ENCODE peak calls at places on chromosomes 1 and 21, in six cellular contexts. One of them, this sample, is unnamed.

GRCh38 chr1:76005755-76006154 is 68.8 kb upstream of the ST6GALNAC3 start:
- DNase-seq in body of pancreas: no peak
- DNase-seq in cardiac fibroblast: no peak
- DNase-seq in glutamatergic neuron: no peak
- DNase-seq in GM20000: no peak
- DNase-seq in colonic mucosa: no peak
- DNase-seq in this sample: no peak

GRCh38 chr1:47709302-47710074 is 271.6 kb downstream of the FOXD2 start:
- DNase-seq in body of pancreas: no peak
- DNase-seq in cardiac fibroblast: no peak
- DNase-seq in glutamatergic neuron: peak; percentile 79
- DNase-seq in GM20000: peak; percentile 68
- DNase-seq in colonic mucosa: peak; percentile 54
- DNase-seq in this sample: peak; percentile 42

GRCh38 chr21:44752701-44753235 is 41.4 kb upstream of the TSPEAR start:
- DNase-seq in body of pancreas: no peak
- DNase-seq in cardiac fibroblast: peak; percentile 22
- DNase-seq in glutamatergic neuron: no peak
- DNase-seq in GM20000: no peak
- DNase-seq in colonic mucosa: no peak
- DNase-seq in this sample: no peak

GRCh38 chr1:246418565-246419312 is 88.3 kb downstream of the SMYD3 start:
- DNase-seq in body of pancreas: no peak
- DNase-seq in cardiac fibroblast: no peak
- DNase-seq in glutamatergic neuron: no peak
- DNase-seq in GM20000: no peak
- DNase-seq in colonic mucosa: no peak
- DNase-seq in this sample: no peak

GRCh38 chr1:31396633-31397351 is 16.2 kb upstream of the SERINC2 start:
- DNase-seq in body of pancreas: no peak
- DNase-seq in cardiac fibroblast: peak; percentile 89
- DNase-seq in glutamatergic neuron: no peak
- DNase-seq in GM20000: no peak
- DNase-seq in colonic mucosa: no peak
- DNase-seq in this sample: no peak

GRCh38 chr1:228446849-228447248 is 30.2 kb upstream of the TRIM17 start:
- DNase-seq in body of pancreas: no peak
- DNase-seq in cardiac fibroblast: no peak
- DNase-seq in glutamatergic neuron: no peak
- DNase-seq in GM20000: no peak
- DNase-seq in colonic mucosa: no peak
- DNase-seq in this sample: no peak

GRCh38 chr1:246582301-246583055 is 16.2 kb downstream of the CNST start:
- DNase-seq in body of pancreas: no peak
- DNase-seq in cardiac fibroblast: no peak
- DNase-seq in glutamatergic neuron: no peak
- DNase-seq in GM20000: no peak
- DNase-seq in colonic mucosa: peak; percentile 73
- DNase-seq in this sample: no peak

GRCh38 chr1:247113094-247113497 is 8.9 kb upstream of the ZNF669 start:
- DNase-seq in body of pancreas: peak; percentile 80
- DNase-seq in cardiac fibroblast: peak; percentile 10
- DNase-seq in glutamatergic neuron: no peak
- DNase-seq in GM20000: no peak
- DNase-seq in colonic mucosa: no peak
- DNase-seq in this sample: no peak

GRCh38 chr1:55622071-55622470 is 406.9 kb upstream of the USP24 start:
- DNase-seq in body of pancreas: no peak
- DNase-seq in cardiac fibroblast: no peak
- DNase-seq in glutamatergic neuron: no peak
- DNase-seq in GM20000: no peak
- DNase-seq in colonic mucosa: no peak
- DNase-seq in this sample: no peak

GRCh38 chr1:155026154-155026553 is 7.4 kb downstream of the DCST2 start:
- DNase-seq in body of pancreas: no peak
- DNase-seq in cardiac fibroblast: no peak
- DNase-seq in glutamatergic neuron: no peak
- DNase-seq in GM20000: no peak
- DNase-seq in colonic mucosa: no peak
- DNase-seq in this sample: no peak

GRCh38 chr1:91450260-91450659 is 45.6 kb upstream of the HFM1 start:
- DNase-seq in body of pancreas: no peak
- DNase-seq in cardiac fibroblast: peak; percentile 21
- DNase-seq in glutamatergic neuron: no peak
- DNase-seq in GM20000: no peak
- DNase-seq in colonic mucosa: no peak
- DNase-seq in this sample: no peak

GRCh38 chr1:51575406-51576084 is 41.3 kb upstream of the OSBPL9 start:
- DNase-seq in body of pancreas: no peak
- DNase-seq in cardiac fibroblast: peak; percentile 88
- DNase-seq in glutamatergic neuron: no peak
- DNase-seq in GM20000: no peak
- DNase-seq in colonic mucosa: no peak
- DNase-seq in this sample: no peak

GRCh38 chr1:111948209-111949131 is 41.0 kb downstream of the KCND3 start:
- DNase-seq in body of pancreas: peak; percentile 39
- DNase-seq in cardiac fibroblast: peak; percentile 2
- DNase-seq in glutamatergic neuron: peak; percentile 42
- DNase-seq in GM20000: no peak
- DNase-seq in colonic mucosa: peak; percentile 20
- DNase-seq in this sample: no peak

GRCh38 chr1:156874142-156874541 is 13.5 kb downstream of the NTRK1 start:
- DNase-seq in body of pancreas: no peak
- DNase-seq in cardiac fibroblast: no peak
- DNase-seq in glutamatergic neuron: no peak
- DNase-seq in GM20000: no peak
- DNase-seq in colonic mucosa: no peak
- DNase-seq in this sample: no peak

GRCh38 chr1:21238141-21238800 is 52.0 kb downstream of the ECE1 start:
- DNase-seq in body of pancreas: no peak
- DNase-seq in cardiac fibroblast: peak; percentile 46
- DNase-seq in glutamatergic neuron: no peak
- DNase-seq in GM20000: no peak
- DNase-seq in colonic mucosa: no peak
- DNase-seq in this sample: no peak

DNA sequence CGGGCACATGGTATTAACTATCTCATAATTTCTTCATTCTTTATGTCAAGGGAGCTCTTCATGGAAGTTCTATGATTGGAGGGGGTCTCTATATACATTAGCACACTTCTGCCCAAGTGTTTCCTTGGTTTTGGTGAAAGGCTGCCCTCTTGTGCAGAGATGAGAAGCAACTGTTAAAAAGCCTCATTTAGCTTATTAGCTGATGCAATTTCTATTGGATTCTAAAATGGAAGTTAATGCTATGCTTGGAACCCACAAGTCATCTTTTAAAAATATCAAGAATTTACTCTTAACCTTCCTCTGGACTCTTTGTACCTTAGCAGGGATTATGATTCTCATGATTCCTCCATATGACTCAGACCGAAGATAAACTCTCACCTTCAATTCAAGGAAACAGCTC is 328.9 kb downstream of the PTBP2 start:
- DNase-seq in body of pancreas: no peak
- DNase-seq in cardiac fibroblast: peak; percentile 63
- DNase-seq in glutamatergic neuron: no peak
- DNase-seq in GM20000: no peak
- DNase-seq in colonic mucosa: no peak
- DNase-seq in this sample: peak; percentile 7
- TF ChIP-seq CTCF in body of pancreas: no peak
- TF ChIP-seq CTCF in cardiac fibroblast: peak; percentile 56
- TF ChIP-seq CTCF in glutamatergic neuron: peak; percentile 26
- TF ChIP-seq CTCF in GM20000: no peak
- TF ChIP-seq CTCF in colonic mucosa: no peak
- TF ChIP-seq CTCF in this sample: no peak

DNA sequence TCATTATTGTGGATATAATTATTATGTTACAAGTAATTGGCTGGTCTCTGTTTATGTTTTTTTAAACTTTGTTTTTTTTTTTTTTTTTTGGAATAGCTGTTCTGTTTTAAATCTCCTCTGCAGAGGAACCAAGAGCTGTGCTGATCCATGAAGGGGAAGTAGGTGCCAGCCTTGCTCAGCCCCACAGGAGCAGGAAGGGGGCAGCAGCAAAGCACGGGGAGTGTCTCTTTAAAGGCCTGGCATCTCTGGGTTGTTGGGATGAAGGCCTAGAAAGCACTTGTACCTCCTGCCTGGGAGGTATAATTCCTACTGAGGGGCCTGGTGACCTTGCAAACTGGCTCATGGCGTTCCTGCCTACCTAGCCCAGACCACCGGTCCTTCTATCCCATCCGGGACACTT is 2.5 kb upstream of the GRHL3 start:
- DNase-seq in body of pancreas: no peak
- DNase-seq in cardiac fibroblast: no peak
- DNase-seq in glutamatergic neuron: no peak
- DNase-seq in GM20000: no peak
- DNase-seq in colonic mucosa: no peak
- DNase-seq in this sample: no peak
- TF ChIP-seq CTCF in body of pancreas: no peak
- TF ChIP-seq CTCF in cardiac fibroblast: no peak
- TF ChIP-seq CTCF in glutamatergic neuron: no peak
- TF ChIP-seq CTCF in GM20000: no peak
- TF ChIP-seq CTCF in colonic mucosa: no peak
- TF ChIP-seq CTCF in this sample: no peak

GRCh38 chr1:181936768-181937581 is 124.5 kb downstream of the ZNF648 start:
- DNase-seq in body of pancreas: peak; percentile 50
- DNase-seq in cardiac fibroblast: no peak
- DNase-seq in glutamatergic neuron: peak; percentile 72
- DNase-seq in GM20000: peak; percentile 76
- DNase-seq in colonic mucosa: peak; percentile 52
- DNase-seq in this sample: peak; percentile 78
- TF ChIP-seq CTCF in body of pancreas: peak; percentile 48
- TF ChIP-seq CTCF in cardiac fibroblast: no peak
- TF ChIP-seq CTCF in glutamatergic neuron: peak; percentile 54
- TF ChIP-seq CTCF in GM20000: peak; percentile 65
- TF ChIP-seq CTCF in colonic mucosa: peak; percentile 26
- TF ChIP-seq CTCF in this sample: peak; percentile 68

GRCh38 chr1:153288634-153289275 is 24.0 kb downstream of the PGLYRP3 start:
- DNase-seq in body of pancreas: no peak
- DNase-seq in cardiac fibroblast: no peak
- DNase-seq in glutamatergic neuron: peak; percentile 47
- DNase-seq in GM20000: peak; percentile 55
- DNase-seq in colonic mucosa: peak; percentile 29
- DNase-seq in this sample: peak; percentile 47
- TF ChIP-seq CTCF in body of pancreas: peak; percentile 20
- TF ChIP-seq CTCF in cardiac fibroblast: peak; percentile 32
- TF ChIP-seq CTCF in glutamatergic neuron: peak; percentile 50
- TF ChIP-seq CTCF in GM20000: peak; percentile 57
- TF ChIP-seq CTCF in colonic mucosa: peak; percentile 34
- TF ChIP-seq CTCF in this sample: peak; percentile 55

GRCh38 chr1:93448983-93449805 is 1.3 kb downstream of the FNBP1L start:
- DNase-seq in body of pancreas: peak; percentile 48
- DNase-seq in cardiac fibroblast: peak; percentile 68
- DNase-seq in glutamatergic neuron: peak; percentile 40
- DNase-seq in GM20000: peak; percentile 25
- DNase-seq in colonic mucosa: peak; percentile 74
- DNase-seq in this sample: peak; percentile 28
- TF ChIP-seq CTCF in body of pancreas: no peak
- TF ChIP-seq CTCF in cardiac fibroblast: no peak
- TF ChIP-seq CTCF in glutamatergic neuron: no peak
- TF ChIP-seq CTCF in GM20000: no peak
- TF ChIP-seq CTCF in colonic mucosa: no peak
- TF ChIP-seq CTCF in this sample: no peak